ENCODE peak calls at places on chromosomes 6 and 20, in nine cellular contexts. H is astrocyte, G is vagina, V is IMR-90, U is BE2C, P is upper lobe of left lung, F is fibroblast of villous mesenchyme, S is esophagus muscularis mucosa, L is mammary epithelial cell. W is an unnamed sample.

GRCh38 chr6:26234421-26235239 is 130.4 kb upstream of the BTN3A2 start:
- DNase-seq in H (peak; percentile 69), G (no peak), V (peak; percentile 84), U (peak; percentile 72), P (peak; percentile 75), F (peak; percentile 87), S (no peak), L (peak; percentile 85), W (peak; percentile 62)

GRCh38 chr6:129555206-129555832 is 154.7 kb downstream of the ARHGAP18 start:
- DNase-seq in H (peak; percentile 60), G (no peak), V (peak; percentile 89), U (no peak), P (no peak), F (peak; percentile 68), S (no peak), L (no peak), W (no peak)

GRCh38 chr6:6546318-6547110 is 42.0 kb upstream of the LY86 start:
- DNase-seq in H (peak; percentile 17), G (no peak), V (peak; percentile 1), U (peak; percentile 64), P (peak; percentile 24), F (peak; percentile 11), S (no peak), L (peak; percentile 19), W (peak; percentile 76)

GRCh38 chr6:32083812-32084768 is 25.0 kb downstream of the TNXB start:
- DNase-seq in H (no peak), G (no peak), V (no peak), U (no peak), P (no peak), F (no peak), S (no peak), L (no peak), W (no peak)

GRCh38 chr20:43824699-43825402 is 89.8 kb upstream of the TOX2 start:
- DNase-seq in H (peak; percentile 58), G (no peak), V (peak; percentile 29), U (peak; percentile 72), P (no peak), F (peak; percentile 51), S (peak; percentile 31), L (peak; percentile 26), W (no peak)

GRCh38 chr20:35511814-35512420 is 17.5 kb downstream of the C20orf173 start:
- DNase-seq in H (peak; percentile 35), G (no peak), V (peak; percentile 47), U (peak; percentile 40), P (no peak), F (peak; percentile 62), S (no peak), L (peak; percentile 15), W (peak; percentile 37)

GRCh38 chr6:71544028-71544427 is 255.4 kb downstream of the OGFRL1 start:
- DNase-seq in H (peak; percentile 77), G (no peak), V (peak; percentile 48), U (no peak), P (no peak), F (peak; percentile 7), S (no peak), L (no peak), W (no peak)

GRCh38 chr20:57663681-57664451 is 43.6 kb upstream of the ZBP1 start:
- DNase-seq in H (no peak), G (no peak), V (no peak), U (peak; percentile 8), P (no peak), F (no peak), S (no peak), L (no peak), W (no peak)

GRCh38 chr20:48012401-48012974 is 227.2 kb upstream of the SULF2 start:
- DNase-seq in H (peak; percentile 96), G (no peak), V (peak; percentile 45), U (peak; percentile 64), P (no peak), F (peak; percentile 82), S (no peak), L (peak; percentile 89), W (no peak)

GRCh38 chr6:39836621-39837020 is 44.4 kb downstream of the DAAM2 start:
- DNase-seq in H (no peak), G (no peak), V (peak; percentile 14), U (no peak), P (no peak), F (no peak), S (no peak), L (no peak), W (no peak)

GRCh38 chr6:37168809-37169457 is 1.0 kb upstream of the PIM1 start:
- DNase-seq in H (no peak), G (no peak), V (no peak), U (no peak), P (no peak), F (no peak), S (no peak), L (no peak), W (peak; percentile 24)

GRCh38 chr20:58081842-58082241 is 146.6 kb downstream of the ANKRD60 start:
- DNase-seq in H (peak; percentile 73), G (no peak), V (no peak), U (no peak), P (no peak), F (peak; percentile 53), S (no peak), L (peak; percentile 72), W (no peak)

DNA sequence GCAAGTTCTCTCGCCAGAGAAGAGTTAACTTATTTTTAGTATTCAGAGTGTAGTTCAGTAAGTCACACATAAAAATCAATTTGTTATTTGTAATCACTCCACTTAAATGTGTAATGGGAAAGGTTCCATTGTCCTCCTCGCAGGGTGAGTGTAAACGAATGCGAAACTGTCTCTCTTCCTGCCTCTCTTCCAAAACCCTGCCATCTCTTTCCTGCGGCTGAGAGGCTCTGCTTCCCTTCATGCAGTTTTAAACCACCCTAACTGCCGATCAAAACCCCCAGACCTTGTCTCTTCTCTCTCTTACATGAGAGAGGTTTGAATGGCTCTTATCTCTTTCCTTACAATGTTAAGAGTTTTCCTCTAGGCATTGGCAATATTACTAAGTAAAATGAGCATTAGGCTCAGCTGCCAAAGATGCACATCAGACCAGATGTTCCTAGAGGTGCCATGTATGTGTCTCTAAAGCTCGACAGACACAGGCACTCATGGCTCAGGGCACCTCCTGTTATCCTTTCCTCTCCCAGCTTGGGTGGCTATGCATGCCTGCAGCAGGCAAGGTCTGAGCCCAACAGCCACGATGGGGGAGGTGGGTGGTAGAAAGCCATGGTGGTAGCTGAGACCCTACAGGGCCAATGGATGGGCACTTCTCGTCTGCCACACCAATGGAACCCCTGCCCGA is 91.2 kb downstream of the JARID2 start:
- DNase-seq in H (no peak), G (no peak), V (no peak), U (peak; percentile 84), P (no peak), F (no peak), S (no peak), L (no peak), W (no peak)
- TF ChIP-seq CTCF in H (no peak), G (no peak), V (no peak), U (no peak), P (no peak), F (no peak), S (no peak), L (no peak), W (no peak)

GRCh38 chr6:113871975-113872374 is 14.8 kb downstream of the MARCKS start:
- DNase-seq in H (no peak), G (no peak), V (no peak), U (no peak), P (no peak), F (no peak), S (no peak), L (no peak), W (no peak)
- H3K4me3 ChIP-seq in H (no peak overlapping the region), G (no peak overlapping the region), V (no peak overlapping the region), U (no peak overlapping the region), P (no peak overlapping the region), F (no peak overlapping the region), S (no peak overlapping the region), L (no peak overlapping the region), W (no peak overlapping the region)

DNA sequence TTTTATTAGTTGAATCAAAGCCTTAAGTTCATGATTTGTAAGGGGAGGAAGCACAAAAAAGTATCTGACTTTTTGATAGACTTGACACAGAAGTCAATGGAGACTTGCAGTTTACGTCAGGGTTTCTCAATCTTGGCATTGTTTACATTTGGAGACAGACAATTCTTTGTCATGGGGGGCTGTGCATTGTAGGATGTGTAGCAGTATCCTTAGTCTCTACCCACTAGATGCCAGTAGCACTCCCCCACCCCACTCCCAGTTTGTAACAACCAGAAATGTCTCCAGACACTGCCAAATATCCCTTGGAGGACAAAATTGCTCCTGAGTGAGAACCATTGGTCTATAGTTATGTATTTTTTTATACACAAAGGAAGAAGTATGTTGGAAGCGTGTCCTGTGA is 434.1 kb downstream of the RFPL4B start:
- DNase-seq in H (peak; percentile 36), G (no peak), V (peak; percentile 10), U (peak; percentile 30), P (no peak), F (peak; percentile 39), S (no peak), L (peak; percentile 14), W (no peak)
- TF ChIP-seq CTCF in H (no peak), G (no peak), V (peak; percentile 21), U (peak; percentile 46), P (no peak), F (peak; percentile 25), S (no peak), L (no peak), W (peak; percentile 11)

GRCh38 chr6:167350322-167350721 is 25.4 kb downstream of the TTLL2 start:
- DNase-seq in H (no peak), G (no peak), V (no peak), U (no peak), P (no peak), F (no peak), S (no peak), L (no peak), W (no peak)

GRCh38 chr6:167350731-167351655 is 26.1 kb downstream of the TTLL2 start:
- DNase-seq in H (peak; percentile 30), G (no peak), V (no peak), U (peak; percentile 88), P (peak; percentile 72), F (peak; percentile 36), S (no peak), L (peak; percentile 1), W (peak; percentile 89)

GRCh38 chr6:167345960-167346359 is 21.1 kb downstream of the TTLL2 start:
- DNase-seq in H (no peak), G (no peak), V (no peak), U (no peak), P (no peak), F (no peak), S (no peak), L (no peak), W (no peak)

GRCh38 chr6:167349816-167350215 is 24.9 kb downstream of the TTLL2 start:
- DNase-seq in H (no peak), G (no peak), V (no peak), U (no peak), P (no peak), F (no peak), S (no peak), L (no peak), W (no peak)

DNA sequence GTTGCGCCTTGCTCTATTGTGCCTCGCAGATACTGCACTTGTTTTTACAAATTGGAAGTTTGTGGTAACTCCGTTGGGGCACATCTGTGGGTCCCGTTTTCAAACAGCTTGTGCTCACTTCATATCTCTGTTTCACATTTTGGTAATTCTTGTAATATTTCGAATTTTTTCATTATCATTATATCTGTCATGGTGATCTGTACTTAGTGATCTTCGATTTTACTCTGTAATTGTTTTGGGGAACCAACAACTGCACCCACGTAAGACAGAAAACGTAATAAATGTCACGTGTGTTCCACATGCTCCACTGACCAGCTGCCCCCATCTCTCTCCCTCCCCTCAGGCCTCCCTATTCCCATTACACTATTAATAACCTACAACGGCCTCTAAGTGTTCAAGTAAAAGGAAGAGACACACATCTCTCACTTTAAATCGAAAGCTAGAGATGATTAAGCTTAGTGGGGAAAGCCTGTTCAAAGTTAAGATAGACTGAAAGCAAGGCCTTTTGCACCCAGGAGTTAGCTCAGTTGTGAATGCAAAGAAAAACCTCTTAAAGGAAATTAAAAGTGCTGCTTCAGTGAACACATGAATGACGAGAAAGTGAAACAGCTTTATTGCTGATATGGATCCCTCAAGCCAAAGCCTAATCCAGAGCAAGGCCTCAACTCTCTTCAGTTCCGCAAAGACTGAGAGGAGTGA is 26.9 kb downstream of the TTLL2 start:
- DNase-seq in H (no peak), G (no peak), V (no peak), U (no peak), P (no peak), F (no peak), S (no peak), L (no peak), W (no peak)
- H3K4me3 ChIP-seq in H (peak overlapping the region; percentile 56), G (peak overlapping the region; percentile 48), V (no peak overlapping the region), U (peak overlapping the region; percentile 63), P (no peak overlapping the region), F (no peak overlapping the region), S (peak overlapping the region; percentile 62), L (no peak overlapping the region), W (peak overlapping the region; percentile 54)

W was measured in WERI-Rb-1.